ENCODE peak calls at places on chromosome 18, in six cellular contexts. One of them, this sample, is unnamed.

GRCh38 chr18:27942706-27943105 is 234.2 kb downstream of the CDH2 start:
- DNase-seq in HepG2: no peak
- DNase-seq in A549: no peak
- DNase-seq in HEK293T: no peak
- DNase-seq in IMR-90: peak
- DNase-seq in K562: no peak
- DNase-seq in this sample: no peak

GRCh38 chr18:22434973-22435608 is 17.4 kb upstream of the CTAGE1 start:
- DNase-seq in HepG2: no peak
- DNase-seq in A549: peak
- DNase-seq in HEK293T: no peak
- DNase-seq in IMR-90: peak
- DNase-seq in K562: no peak
- DNase-seq in this sample: no peak

GRCh38 chr18:12336887-12337286 is 28.8 kb downstream of the TUBB6 start:
- DNase-seq in HepG2: peak
- DNase-seq in A549: no peak
- DNase-seq in HEK293T: no peak
- DNase-seq in IMR-90: peak
- DNase-seq in K562: no peak
- DNase-seq in this sample: no peak

GRCh38 chr18:55858661-55859111 is 270.7 kb upstream of the TCF4 start:
- DNase-seq in HepG2: no peak
- DNase-seq in A549: no peak
- DNase-seq in HEK293T: no peak
- DNase-seq in IMR-90: no peak
- DNase-seq in K562: no peak
- DNase-seq in this sample: no peak

GRCh38 chr18:22175326-22175725 is 5.9 kb downstream of the GATA6 start:
- DNase-seq in HepG2: peak
- DNase-seq in A549: no peak
- DNase-seq in HEK293T: no peak
- DNase-seq in IMR-90: no peak
- DNase-seq in K562: no peak
- DNase-seq in this sample: no peak

GRCh38 chr18:77133051-77133919 is 702 bp upstream of the MBP start:
- DNase-seq in HepG2: no peak
- DNase-seq in A549: no peak
- DNase-seq in HEK293T: no peak
- DNase-seq in IMR-90: no peak
- DNase-seq in K562: no peak
- DNase-seq in this sample: no peak

GRCh38 chr18:13447621-13448020 is 229.1 kb downstream of the LDLRAD4 start:
- DNase-seq in HepG2: no peak
- DNase-seq in A549: peak
- DNase-seq in HEK293T: no peak
- DNase-seq in IMR-90: peak
- DNase-seq in K562: no peak
- DNase-seq in this sample: no peak

GRCh38 chr18:67400502-67401117 is 115.9 kb downstream of the DSEL start:
- DNase-seq in HepG2: no peak
- DNase-seq in A549: no peak
- DNase-seq in HEK293T: no peak
- DNase-seq in IMR-90: peak
- DNase-seq in K562: no peak
- DNase-seq in this sample: no peak

GRCh38 chr18:67677489-67677888 is 161.0 kb upstream of the DSEL start:
- DNase-seq in HepG2: no peak
- DNase-seq in A549: no peak
- DNase-seq in HEK293T: no peak
- DNase-seq in IMR-90: no peak
- DNase-seq in K562: no peak
- DNase-seq in this sample: no peak

GRCh38 chr18:8972116-8972515 is 130.4 kb upstream of the NDUFV2 start:
- DNase-seq in HepG2: no peak
- DNase-seq in A549: no peak
- DNase-seq in HEK293T: no peak
- DNase-seq in IMR-90: no peak
- DNase-seq in K562: no peak
- DNase-seq in this sample: no peak

GRCh38 chr18:58497845-58498244 is 131.0 kb downstream of the ALPK2 start:
- DNase-seq in HepG2: no peak
- DNase-seq in A549: no peak
- DNase-seq in HEK293T: no peak
- DNase-seq in IMR-90: peak
- DNase-seq in K562: no peak
- DNase-seq in this sample: no peak

GRCh38 chr18:45291616-45292612 is 323.4 kb upstream of the SLC14A2 start:
- DNase-seq in HepG2: no peak
- DNase-seq in A549: no peak
- DNase-seq in HEK293T: no peak
- DNase-seq in IMR-90: no peak
- DNase-seq in K562: no peak
- DNase-seq in this sample: no peak

GRCh38 chr18:421236-422155 is 79.0 kb downstream of the COLEC12 start:
- DNase-seq in HepG2: peak
- DNase-seq in A549: no peak
- DNase-seq in HEK293T: no peak
- DNase-seq in IMR-90: peak
- DNase-seq in K562: no peak
- DNase-seq in this sample: no peak

GRCh38 chr18:34631567-34631966 is 78.5 kb upstream of the DTNA start:
- DNase-seq in HepG2: peak
- DNase-seq in A549: no peak
- DNase-seq in HEK293T: no peak
- DNase-seq in IMR-90: no peak
- DNase-seq in K562: no peak
- DNase-seq in this sample: no peak

GRCh38 chr18:57744211-57744694 is 58.9 kb downstream of the ATP8B1 start:
- DNase-seq in HepG2: no peak
- DNase-seq in A549: peak
- DNase-seq in HEK293T: no peak
- DNase-seq in IMR-90: peak
- DNase-seq in K562: no peak
- DNase-seq in this sample: no peak

GRCh38 chr18:27769152-27769551 is 407.8 kb downstream of the CDH2 start:
- DNase-seq in HepG2: no peak
- DNase-seq in A549: no peak
- DNase-seq in HEK293T: no peak
- DNase-seq in IMR-90: no peak
- DNase-seq in K562: no peak
- DNase-seq in this sample: no peak

GRCh38 chr18:76795981-76796380 is 26.4 kb upstream of the ZNF236 start:
- DNase-seq in HepG2: no peak
- DNase-seq in A549: no peak
- DNase-seq in HEK293T: no peak
- DNase-seq in IMR-90: no peak
- DNase-seq in K562: no peak
- DNase-seq in this sample: no peak

GRCh38 chr18:69648486-69648885 is 247.8 kb downstream of the DOK6 start:
- DNase-seq in HepG2: peak
- DNase-seq in A549: no peak
- DNase-seq in HEK293T: no peak
- DNase-seq in IMR-90: no peak
- DNase-seq in K562: no peak
- DNase-seq in this sample: no peak

GRCh38 chr18:9296233-9297006 is 38.2 kb upstream of the TWSG1 start:
- DNase-seq in HepG2: no peak
- DNase-seq in A549: no peak
- DNase-seq in HEK293T: no peak
- DNase-seq in IMR-90: peak
- DNase-seq in K562: no peak
- DNase-seq in this sample: no peak

GRCh38 chr18:2223859-2224258 is 347.4 kb downstream of the METTL4 start:
- DNase-seq in HepG2: peak
- DNase-seq in A549: peak
- DNase-seq in HEK293T: no peak
- DNase-seq in IMR-90: peak
- DNase-seq in K562: no peak
- DNase-seq in this sample: no peak

GRCh38 chr18:2222270-2223185 is 348.8 kb downstream of the METTL4 start:
- DNase-seq in HepG2: no peak
- DNase-seq in A549: peak
- DNase-seq in HEK293T: no peak
- DNase-seq in IMR-90: no peak
- DNase-seq in K562: no peak
- DNase-seq in this sample: no peak

GRCh38 chr18:2218101-2218500 is 353.2 kb downstream of the METTL4 start:
- DNase-seq in HepG2: no peak
- DNase-seq in A549: no peak
- DNase-seq in HEK293T: no peak
- DNase-seq in IMR-90: no peak
- DNase-seq in K562: no peak
- DNase-seq in this sample: no peak

GRCh38 chr18:2223394-2223793 is 347.9 kb downstream of the METTL4 start:
- DNase-seq in HepG2: no peak
- DNase-seq in A549: no peak
- DNase-seq in HEK293T: no peak
- DNase-seq in IMR-90: no peak
- DNase-seq in K562: no peak
- DNase-seq in this sample: no peak
- TF ChIP-seq BHLHE40 in HepG2: no peak
- TF ChIP-seq BHLHE40 in A549: no peak
- TF ChIP-seq BHLHE40 in HEK293T: no peak
- TF ChIP-seq BHLHE40 in IMR-90: no peak
- TF ChIP-seq BHLHE40 in K562: no peak
- TF ChIP-seq BHLHE40 in this sample: no peak

GRCh38 chr18:47075098-47075883 is 39.9 kb upstream of the ELOA2 start:
- DNase-seq in HepG2: no peak
- DNase-seq in A549: peak
- DNase-seq in HEK293T: no peak
- DNase-seq in IMR-90: no peak
- DNase-seq in K562: no peak
- DNase-seq in this sample: no peak
- TF ChIP-seq BHLHE40 in HepG2: no peak
- TF ChIP-seq BHLHE40 in A549: no peak
- TF ChIP-seq BHLHE40 in HEK293T: no peak
- TF ChIP-seq BHLHE40 in IMR-90: no peak
- TF ChIP-seq BHLHE40 in K562: no peak
- TF ChIP-seq BHLHE40 in this sample: no peak

GRCh38 chr18:53909668-53910067 is 314.8 kb downstream of the MBD2 start:
- DNase-seq in HepG2: peak
- DNase-seq in A549: peak
- DNase-seq in HEK293T: peak
- DNase-seq in IMR-90: peak
- DNase-seq in K562: peak
- DNase-seq in this sample: no peak
- TF ChIP-seq BHLHE40 in HepG2: no peak
- TF ChIP-seq BHLHE40 in A549: no peak
- TF ChIP-seq BHLHE40 in HEK293T: no peak
- TF ChIP-seq BHLHE40 in IMR-90: no peak
- TF ChIP-seq BHLHE40 in K562: no peak
- TF ChIP-seq BHLHE40 in this sample: no peak

GRCh38 chr18:74784791-74785190 is 187.1 kb downstream of the ZNF407 start:
- DNase-seq in HepG2: no peak
- DNase-seq in A549: no peak
- DNase-seq in HEK293T: no peak
- DNase-seq in IMR-90: no peak
- DNase-seq in K562: no peak
- DNase-seq in this sample: no peak
- TF ChIP-seq BHLHE40 in HepG2: no peak
- TF ChIP-seq BHLHE40 in A549: no peak
- TF ChIP-seq BHLHE40 in HEK293T: no peak
- TF ChIP-seq BHLHE40 in IMR-90: no peak
- TF ChIP-seq BHLHE40 in K562: no peak
- TF ChIP-seq BHLHE40 in this sample: no peak